ENCODE peak calls at places on chromosomes 1 and 21, in nine cellular contexts. H is stimulated activated CD8-positive, alpha-beta memory T cell treated with anti-CD3 and anti-CD28 coated beads, Interleukin-12 subunit alpha, Interleukin-12 subunit beta, amount 100 ng/mL, for 1 hour; A is heart right ventricle; G is left ventricle myocardium inferior; R is mesendoderm; Z is T follicular helper cell; N is stimulated activated CD4-positive, alpha-beta T cell treated with anti-CD3 and anti-CD28 coated beads, TNF-alpha, amount 100 ng/mL, for 1 hour; U is astrocyte of the cerebellum; I is anterior cingulate cortex. Y is an unnamed sample.
A peak's percentile ranks its signal among the peaks of the same experiment; 100 is the strongest.

GRCh38 chr1:71357708-71358107 is 276.9 kb upstream of the ZRANB2 start:
- DNase-seq in I (no peak), Z (no peak), G (no peak), N (no peak), A (peak; percentile 3), H (no peak), U (no peak), R (peak; percentile 72), Y (no peak)

GRCh38 chr1:117169871-117170596 is 40.7 kb downstream of the VTCN1 start:
- DNase-seq in U (no peak), N (no peak), G (no peak), Z (no peak), R (peak; percentile 44), H (no peak), A (no peak), I (no peak), Y (no peak)

GRCh38 chr1:85363102-85363501 is 86.7 kb upstream of the BCL10 start:
- DNase-seq in H (no peak), R (no peak), Z (no peak), G (no peak), N (no peak), U (no peak), I (no peak), A (no peak), Y (no peak)

GRCh38 chr1:41626616-41627375 is 142.3 kb upstream of the EDN2 start:
- DNase-seq in G (no peak), A (no peak), I (no peak), Z (no peak), U (no peak), H (no peak), R (no peak), N (no peak), Y (no peak)

GRCh38 chr1:186605762-186606350 is 74.4 kb downstream of the PTGS2 start:
- DNase-seq in R (peak; percentile 88), U (peak; percentile 53), Z (no peak), G (no peak), A (no peak), H (no peak), N (no peak), I (no peak), Y (no peak)

GRCh38 chr1:207181838-207182237 is 77.8 kb downstream of the C4BPA start:
- DNase-seq in R (peak; percentile 35), G (no peak), U (no peak), N (no peak), I (no peak), H (no peak), Z (no peak), A (no peak), Y (no peak)

GRCh38 chr1:66412689-66413088 is 121.3 kb upstream of the SGIP1 start:
- DNase-seq in U (no peak), H (no peak), A (no peak), G (no peak), R (no peak), N (no peak), Z (no peak), I (no peak), Y (no peak)

GRCh38 chr1:24362982-24363614 is 43.9 kb downstream of the GRHL3 start:
- DNase-seq in A (no peak), N (no peak), R (no peak), Z (no peak), H (no peak), U (peak; percentile 98), G (no peak), I (no peak), Y (no peak)

GRCh38 chr1:175040324-175040910 is 17.2 kb upstream of the MRPS14 start:
- DNase-seq in H (no peak), R (no peak), N (no peak), Z (no peak), G (no peak), A (no peak), I (no peak), U (no peak), Y (no peak)

GRCh38 chr1:181089777-181090505 is 1.4 kb downstream of the IER5 start:
- DNase-seq in Z (peak; percentile 72), I (no peak), U (no peak), A (peak; percentile 74), G (peak; percentile 72), R (peak; percentile 82), H (peak; percentile 75), N (peak; percentile 68), Y (peak; percentile 78)

GRCh38 chr1:31670583-31670944 is 25.9 kb upstream of the PEF1 start:
- DNase-seq in I (no peak), A (no peak), N (no peak), H (no peak), U (no peak), G (no peak), Z (no peak), R (no peak), Y (no peak)

GRCh38 chr1:247824023-247824422 is at the start of gene OR14A16:
- DNase-seq in I (no peak), N (no peak), A (no peak), H (no peak), G (no peak), U (no peak), R (peak; percentile 54), Z (no peak), Y (no peak)

GRCh38 chr1:70071597-70071996 is 133.8 kb downstream of the LRRC40 start:
- DNase-seq in U (peak; percentile 56), I (no peak), H (no peak), N (no peak), G (no peak), A (no peak), R (no peak), Z (no peak), Y (no peak)

GRCh38 chr1:111920221-111921024 is 69.0 kb downstream of the KCND3 start:
- DNase-seq in Z (no peak), G (peak; percentile 38), R (peak; percentile 57), U (no peak), I (peak; percentile 82), A (no peak), H (no peak), N (no peak), Y (no peak)

GRCh38 chr1:41514381-41514780 is 29.9 kb upstream of the EDN2 start:
- DNase-seq in G (no peak), U (no peak), H (no peak), R (no peak), N (no peak), I (no peak), Z (no peak), A (no peak), Y (no peak)

GRCh38 chr21:32090961-32091360 is 187.9 kb downstream of the MIS18A start:
- DNase-seq in G (no peak), H (no peak), U (no peak), Z (no peak), R (no peak), A (no peak), I (no peak), N (no peak), Y (no peak)

GRCh38 chr1:180482425-180483275 is 19.7 kb downstream of the ACBD6 start:
- DNase-seq in N (no peak), A (no peak), R (peak; percentile 57), Z (no peak), I (no peak), H (no peak), G (no peak), U (peak; percentile 45), Y (no peak)

GRCh38 chr21:37210799-37211198 is 56.3 kb downstream of the VPS26C start:
- DNase-seq in G (no peak), N (no peak), I (no peak), A (no peak), H (no peak), U (no peak), R (no peak), Z (no peak), Y (no peak)

GRCh38 chr1:83693409-83694126 is 305.4 kb downstream of the TTLL7 start:
- DNase-seq in R (peak; percentile 77), Z (no peak), A (no peak), U (no peak), N (no peak), H (no peak), I (no peak), G (no peak), Y (no peak)

GRCh38 chr1:189211742-189212141 is 1265.9 kb downstream of the BRINP3 start:
- DNase-seq in G (no peak), U (peak; percentile 29), N (no peak), R (peak; percentile 64), H (no peak), I (no peak), Z (no peak), A (no peak), Y (no peak)

GRCh38 chr1:173195596-173196088 is 11.5 kb downstream of the TNFSF4 start:
- DNase-seq in H (no peak), Z (no peak), U (no peak), N (no peak), A (no peak), R (no peak), I (no peak), G (no peak), Y (no peak)

GRCh38 chr21:44390886-44391285 is 37.5 kb downstream of the TRPM2 start:
- DNase-seq in R (no peak), H (no peak), Z (no peak), A (no peak), U (no peak), G (no peak), I (no peak), N (no peak), Y (no peak)

GRCh38 chr1:214184992-214185391 is 96.0 kb upstream of the SMYD2 start:
- DNase-seq in R (no peak), Z (no peak), H (no peak), U (no peak), I (no peak), A (no peak), N (no peak), G (no peak), Y (no peak)

GRCh38 chr1:221810406-221810805 is 68.5 kb upstream of the DUSP10 start:
- DNase-seq in I (no peak), R (no peak), U (no peak), Z (no peak), N (no peak), G (no peak), H (no peak), A (no peak), Y (no peak)

GRCh38 chr1:156643266-156644092 is 1.6 kb downstream of the BCAN start:
- DNase-seq in A (no peak), R (peak; percentile 37), N (no peak), G (no peak), Z (no peak), I (no peak), U (no peak), H (no peak), Y (no peak)

GRCh38 chr1:203130358-203130992 is 2.9 kb downstream of the ADORA1 start:
- DNase-seq in R (no peak), G (no peak), U (no peak), N (no peak), Z (no peak), H (no peak), A (no peak), I (no peak), Y (no peak)

GRCh38 chr21:42786884-42787283 is 92.5 kb downstream of the WDR4 start:
- DNase-seq in A (no peak), N (no peak), G (no peak), U (no peak), Z (no peak), I (no peak), R (no peak), H (no peak), Y (no peak)

GRCh38 chr1:164602480-164603093 is 43.6 kb downstream of the PBX1 start:
- DNase-seq in A (peak; percentile 57), G (peak; percentile 64), I (peak; percentile 58), U (peak; percentile 77), N (no peak), R (peak; percentile 92), Z (no peak), H (no peak), Y (no peak)

GRCh38 chr1:37828410-37829074 is 20.5 kb upstream of the YRDC start:
- DNase-seq in R (no peak), G (no peak), H (no peak), N (no peak), Z (no peak), U (no peak), I (no peak), A (no peak), Y (no peak)

GRCh38 chr21:41802684-41803083 is 35.8 kb upstream of the RIPK4 start:
- DNase-seq in H (no peak), R (no peak), Z (no peak), A (peak; percentile 60), G (peak; percentile 75), U (no peak), I (peak; percentile 51), N (no peak), Y (no peak)

GRCh38 chr1:39676951-39677350 is 5.0 kb upstream of the NT5C1A start:
- DNase-seq in U (no peak), H (no peak), G (no peak), I (no peak), R (no peak), A (no peak), Z (no peak), N (no peak), Y (no peak)

Y was measured in central memory CD8-positive, alpha-beta T cell.